ENCODE peak calls at places on chromosome 13, in nine cellular contexts. One of them, this sample, is unnamed.

GRCh38 chr13:99305180-99305965 is 1.8 kb downstream of the GPR183 start:
- DNase-seq in lower leg skin: no peak
- DNase-seq in tibial nerve: no peak
- DNase-seq in body of pancreas: no peak
- DNase-seq in spleen: no peak
- DNase-seq in transverse colon: no peak
- DNase-seq in adrenal gland: no peak
- DNase-seq in breast epithelium: no peak
- DNase-seq in IMR-90: no peak
- DNase-seq in this sample: no peak

GRCh38 chr13:110018009-110018408 is 231.6 kb upstream of the IRS2 start:
- DNase-seq in lower leg skin: no peak
- DNase-seq in tibial nerve: no peak
- DNase-seq in body of pancreas: no peak
- DNase-seq in spleen: no peak
- DNase-seq in transverse colon: no peak
- DNase-seq in adrenal gland: no peak
- DNase-seq in breast epithelium: no peak
- DNase-seq in IMR-90: peak; percentile 57
- DNase-seq in this sample: no peak

GRCh38 chr13:79659161-79659560 is 178.2 kb downstream of the NDFIP2 start:
- DNase-seq in lower leg skin: no peak
- DNase-seq in tibial nerve: no peak
- DNase-seq in body of pancreas: peak; percentile 41
- DNase-seq in spleen: no peak
- DNase-seq in transverse colon: no peak
- DNase-seq in adrenal gland: peak; percentile 57
- DNase-seq in breast epithelium: no peak
- DNase-seq in IMR-90: no peak
- DNase-seq in this sample: no peak

GRCh38 chr13:34577051-34577450 is 365.0 kb upstream of the NBEA start:
- DNase-seq in lower leg skin: no peak
- DNase-seq in tibial nerve: no peak
- DNase-seq in body of pancreas: no peak
- DNase-seq in spleen: no peak
- DNase-seq in transverse colon: no peak
- DNase-seq in adrenal gland: no peak
- DNase-seq in breast epithelium: peak; percentile 25
- DNase-seq in IMR-90: no peak
- DNase-seq in this sample: no peak

GRCh38 chr13:111883571-111884343 is 183.2 kb upstream of the SOX1 start:
- DNase-seq in lower leg skin: no peak
- DNase-seq in tibial nerve: no peak
- DNase-seq in body of pancreas: no peak
- DNase-seq in spleen: no peak
- DNase-seq in transverse colon: no peak
- DNase-seq in adrenal gland: peak; percentile 20
- DNase-seq in breast epithelium: no peak
- DNase-seq in IMR-90: no peak
- DNase-seq in this sample: no peak

GRCh38 chr13:45441633-45442032 is 23.1 kb upstream of the COG3 start:
- DNase-seq in lower leg skin: peak; percentile 29
- DNase-seq in tibial nerve: no peak
- DNase-seq in body of pancreas: no peak
- DNase-seq in spleen: no peak
- DNase-seq in transverse colon: no peak
- DNase-seq in adrenal gland: peak; percentile 51
- DNase-seq in breast epithelium: no peak
- DNase-seq in IMR-90: peak; percentile 10
- DNase-seq in this sample: no peak

GRCh38 chr13:26442541-26442940 is 114.9 kb upstream of the WASF3 start:
- DNase-seq in lower leg skin: no peak
- DNase-seq in tibial nerve: no peak
- DNase-seq in body of pancreas: no peak
- DNase-seq in spleen: no peak
- DNase-seq in transverse colon: no peak
- DNase-seq in adrenal gland: no peak
- DNase-seq in breast epithelium: no peak
- DNase-seq in IMR-90: peak; percentile 82
- DNase-seq in this sample: no peak

GRCh38 chr13:40765602-40766001 is 5.4 kb downstream of the MRPS31 start:
- DNase-seq in lower leg skin: no peak
- DNase-seq in tibial nerve: no peak
- DNase-seq in body of pancreas: no peak
- DNase-seq in spleen: no peak
- DNase-seq in transverse colon: no peak
- DNase-seq in adrenal gland: no peak
- DNase-seq in breast epithelium: no peak
- DNase-seq in IMR-90: no peak
- DNase-seq in this sample: no peak

GRCh38 chr13:99970761-99971575 is 599 bp downstream of the ZIC5 start:
- DNase-seq in lower leg skin: no peak
- DNase-seq in tibial nerve: no peak
- DNase-seq in body of pancreas: no peak
- DNase-seq in spleen: no peak
- DNase-seq in transverse colon: no peak
- DNase-seq in adrenal gland: peak; percentile 18
- DNase-seq in breast epithelium: no peak
- DNase-seq in IMR-90: no peak
- DNase-seq in this sample: no peak

GRCh38 chr13:44918323-44919102 is 70.8 kb downstream of the NUFIP1 start:
- DNase-seq in lower leg skin: peak; percentile 97
- DNase-seq in tibial nerve: peak; percentile 75
- DNase-seq in body of pancreas: peak; percentile 91
- DNase-seq in spleen: peak; percentile 97
- DNase-seq in transverse colon: peak; percentile 91
- DNase-seq in adrenal gland: peak; percentile 97
- DNase-seq in breast epithelium: peak; percentile 88
- DNase-seq in IMR-90: peak; percentile 97
- DNase-seq in this sample: peak; percentile 91

GRCh38 chr13:20435616-20436368 is 89.9 kb downstream of the CRYL1 start:
- DNase-seq in lower leg skin: no peak
- DNase-seq in tibial nerve: no peak
- DNase-seq in body of pancreas: no peak
- DNase-seq in spleen: no peak
- DNase-seq in transverse colon: no peak
- DNase-seq in adrenal gland: no peak
- DNase-seq in breast epithelium: no peak
- DNase-seq in IMR-90: no peak
- DNase-seq in this sample: no peak

GRCh38 chr13:53010374-53011105 is 18.1 kb upstream of the OLFM4 start:
- DNase-seq in lower leg skin: no peak
- DNase-seq in tibial nerve: no peak
- DNase-seq in body of pancreas: peak; percentile 81
- DNase-seq in spleen: no peak
- DNase-seq in transverse colon: peak; percentile 43
- DNase-seq in adrenal gland: no peak
- DNase-seq in breast epithelium: peak; percentile 62
- DNase-seq in IMR-90: no peak
- DNase-seq in this sample: peak; percentile 90

GRCh38 chr13:41985788-41986508 is 25.0 kb upstream of the VWA8 start:
- DNase-seq in lower leg skin: no peak
- DNase-seq in tibial nerve: no peak
- DNase-seq in body of pancreas: no peak
- DNase-seq in spleen: no peak
- DNase-seq in transverse colon: no peak
- DNase-seq in adrenal gland: no peak
- DNase-seq in breast epithelium: no peak
- DNase-seq in IMR-90: peak; percentile 35
- DNase-seq in this sample: no peak

GRCh38 chr13:47188802-47189201 is 291.9 kb upstream of the HTR2A start:
- DNase-seq in lower leg skin: no peak
- DNase-seq in tibial nerve: no peak
- DNase-seq in body of pancreas: no peak
- DNase-seq in spleen: no peak
- DNase-seq in transverse colon: no peak
- DNase-seq in adrenal gland: no peak
- DNase-seq in breast epithelium: no peak
- DNase-seq in IMR-90: peak; percentile 66
- DNase-seq in this sample: no peak

GRCh38 chr13:21517576-21517975 is 58.5 kb upstream of the ZDHHC20 start:
- DNase-seq in lower leg skin: no peak
- DNase-seq in tibial nerve: no peak
- DNase-seq in body of pancreas: no peak
- DNase-seq in spleen: no peak
- DNase-seq in transverse colon: no peak
- DNase-seq in adrenal gland: no peak
- DNase-seq in breast epithelium: no peak
- DNase-seq in IMR-90: no peak
- DNase-seq in this sample: no peak

GRCh38 chr13:90552702-90553101 is 794.8 kb upstream of the MIR17HG start:
- DNase-seq in lower leg skin: no peak
- DNase-seq in tibial nerve: no peak
- DNase-seq in body of pancreas: no peak
- DNase-seq in spleen: no peak
- DNase-seq in transverse colon: no peak
- DNase-seq in adrenal gland: no peak
- DNase-seq in breast epithelium: no peak
- DNase-seq in IMR-90: no peak
- DNase-seq in this sample: no peak

GRCh38 chr13:48530833-48531232 is 2.0 kb downstream of the RCBTB2 start:
- DNase-seq in lower leg skin: no peak
- DNase-seq in tibial nerve: no peak
- DNase-seq in body of pancreas: no peak
- DNase-seq in spleen: no peak
- DNase-seq in transverse colon: no peak
- DNase-seq in adrenal gland: no peak
- DNase-seq in breast epithelium: no peak
- DNase-seq in IMR-90: no peak
- DNase-seq in this sample: no peak

GRCh38 chr13:98571955-98572662 is 4.8 kb downstream of the STK24 start:
- DNase-seq in lower leg skin: no peak
- DNase-seq in tibial nerve: no peak
- DNase-seq in body of pancreas: no peak
- DNase-seq in spleen: peak; percentile 76
- DNase-seq in transverse colon: peak; percentile 73
- DNase-seq in adrenal gland: no peak
- DNase-seq in breast epithelium: no peak
- DNase-seq in IMR-90: peak; percentile 47
- DNase-seq in this sample: peak; percentile 21

GRCh38 chr13:31159306-31159705 is 2.4 kb downstream of the HSPH1 start:
- DNase-seq in lower leg skin: no peak
- DNase-seq in tibial nerve: no peak
- DNase-seq in body of pancreas: no peak
- DNase-seq in spleen: no peak
- DNase-seq in transverse colon: no peak
- DNase-seq in adrenal gland: no peak
- DNase-seq in breast epithelium: no peak
- DNase-seq in IMR-90: peak; percentile 7
- DNase-seq in this sample: no peak
- H3K4me3 ChIP-seq in lower leg skin: no peak overlapping the region
- H3K4me3 ChIP-seq in tibial nerve: no peak overlapping the region
- H3K4me3 ChIP-seq in body of pancreas: no peak overlapping the region
- H3K4me3 ChIP-seq in spleen: no peak overlapping the region
- H3K4me3 ChIP-seq in transverse colon: no peak overlapping the region
- H3K4me3 ChIP-seq in adrenal gland: no peak overlapping the region
- H3K4me3 ChIP-seq in breast epithelium: no peak overlapping the region
- H3K4me3 ChIP-seq in IMR-90: no peak overlapping the region
- H3K4me3 ChIP-seq in this sample: no peak overlapping the region

GRCh38 chr13:73039201-73040108 is 19.4 kb upstream of the KLF5 start:
- DNase-seq in lower leg skin: no peak
- DNase-seq in tibial nerve: no peak
- DNase-seq in body of pancreas: no peak
- DNase-seq in spleen: no peak
- DNase-seq in transverse colon: no peak
- DNase-seq in adrenal gland: no peak
- DNase-seq in breast epithelium: no peak
- DNase-seq in IMR-90: no peak
- DNase-seq in this sample: no peak
- TF ChIP-seq CTCF in lower leg skin: no peak
- TF ChIP-seq CTCF in tibial nerve: no peak
- TF ChIP-seq CTCF in body of pancreas: no peak
- TF ChIP-seq CTCF in spleen: no peak
- TF ChIP-seq CTCF in transverse colon: no peak
- TF ChIP-seq CTCF in adrenal gland: no peak
- TF ChIP-seq CTCF in breast epithelium: no peak
- TF ChIP-seq CTCF in IMR-90: no peak
- TF ChIP-seq CTCF in this sample: no peak

DNA sequence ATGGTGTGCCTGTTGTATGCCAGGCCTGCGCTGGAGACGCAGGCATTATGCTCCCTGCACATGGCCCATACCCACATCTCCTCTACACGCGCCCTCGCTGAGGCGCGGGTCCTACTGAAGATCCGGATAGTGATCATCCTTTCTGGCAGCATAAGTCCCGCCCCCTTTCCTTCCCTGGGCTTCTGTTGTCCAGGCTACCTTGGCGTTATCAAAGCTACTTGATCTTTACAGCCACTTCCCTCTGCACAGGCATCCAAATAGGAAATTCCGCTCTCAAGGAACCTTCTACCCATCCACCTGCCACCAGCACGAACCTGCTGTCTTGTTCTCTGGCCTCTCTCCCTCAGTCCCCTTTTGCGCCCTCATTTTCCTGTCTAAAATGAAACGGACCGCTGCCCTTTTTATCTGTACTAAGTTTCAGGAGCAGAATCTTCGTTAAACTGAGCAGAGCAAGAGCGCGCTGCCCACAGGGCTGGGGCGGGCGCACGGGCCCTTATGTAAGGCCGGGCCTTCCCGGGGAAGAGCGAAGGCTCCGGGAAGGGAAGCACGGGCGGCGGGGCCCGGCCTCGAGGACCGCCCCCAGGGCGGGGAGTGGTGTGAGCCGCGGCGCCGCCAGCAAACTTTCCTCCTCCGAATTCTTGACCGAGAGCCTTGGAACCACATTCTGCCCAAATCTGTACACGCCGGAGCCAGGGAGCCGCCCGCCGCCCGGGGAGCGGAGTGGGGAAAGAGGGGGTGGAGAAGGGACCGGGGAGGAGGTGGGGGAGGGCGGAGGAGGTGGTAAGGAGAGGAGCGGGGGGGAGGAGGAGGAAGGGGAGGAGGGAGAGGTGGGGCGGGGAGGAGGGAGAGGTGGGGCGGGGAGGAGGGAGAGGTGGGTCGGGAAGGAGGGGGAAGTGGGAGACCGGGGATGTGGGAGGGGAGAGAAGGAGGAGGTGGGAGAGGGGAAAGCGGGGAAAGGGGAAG is 919 bp upstream of the UBE2L5 start:
- DNase-seq in lower leg skin: peak; percentile 97
- DNase-seq in tibial nerve: peak; percentile 76
- DNase-seq in body of pancreas: peak; percentile 87
- DNase-seq in spleen: peak; percentile 94
- DNase-seq in transverse colon: peak; percentile 82
- DNase-seq in adrenal gland: peak; percentile 84
- DNase-seq in breast epithelium: peak; percentile 72
- DNase-seq in IMR-90: peak; percentile 80
- DNase-seq in this sample: peak; percentile 84
- TF ChIP-seq POLR2A in lower leg skin: no peak
- TF ChIP-seq POLR2A in tibial nerve: peak; percentile 43
- TF ChIP-seq POLR2A in body of pancreas: peak; percentile 91
- TF ChIP-seq POLR2A in spleen: no peak
- TF ChIP-seq POLR2A in transverse colon: peak; percentile 82
- TF ChIP-seq POLR2A in adrenal gland: peak; percentile 80
- TF ChIP-seq POLR2A in breast epithelium: peak; percentile 58
- TF ChIP-seq POLR2A in IMR-90: no peak
- TF ChIP-seq POLR2A in this sample: peak; percentile 78

DNA sequence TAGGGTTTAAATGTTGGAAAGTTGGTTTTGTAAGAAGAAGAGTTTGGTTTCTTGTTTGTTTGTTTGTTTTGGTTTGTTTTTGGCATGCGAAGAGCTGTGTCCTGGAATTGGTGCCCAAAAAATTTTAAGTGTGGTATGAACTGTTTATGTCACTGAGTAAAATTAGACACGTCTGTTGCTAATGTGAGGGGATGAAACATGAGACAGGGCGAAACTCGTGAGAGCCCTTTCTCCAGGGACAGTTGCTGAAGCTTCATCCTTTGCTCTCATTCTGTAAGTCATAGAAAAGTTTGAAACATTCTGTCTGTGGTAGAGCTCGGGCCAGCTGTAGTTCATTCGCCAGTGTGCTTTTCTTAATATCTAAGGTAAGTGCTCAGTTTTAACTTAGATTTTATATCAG is at the start of gene SGCG:
- DNase-seq in lower leg skin: no peak
- DNase-seq in tibial nerve: no peak
- DNase-seq in body of pancreas: no peak
- DNase-seq in spleen: no peak
- DNase-seq in transverse colon: no peak
- DNase-seq in adrenal gland: no peak
- DNase-seq in breast epithelium: no peak
- DNase-seq in IMR-90: no peak
- DNase-seq in this sample: no peak
- H3K4me3 ChIP-seq in lower leg skin: no peak within 1 kb of the TSS
- H3K4me3 ChIP-seq in tibial nerve: no peak within 1 kb of the TSS
- H3K4me3 ChIP-seq in body of pancreas: no peak within 1 kb of the TSS
- H3K4me3 ChIP-seq in spleen: no peak within 1 kb of the TSS
- H3K4me3 ChIP-seq in transverse colon: no peak within 1 kb of the TSS
- H3K4me3 ChIP-seq in adrenal gland: no peak within 1 kb of the TSS
- H3K4me3 ChIP-seq in breast epithelium: no peak within 1 kb of the TSS
- H3K4me3 ChIP-seq in IMR-90: no peak within 1 kb of the TSS
- H3K4me3 ChIP-seq in this sample: no peak within 1 kb of the TSS

This sample was measured in thyroid gland.